ENCODE peak calls at places on chromosomes 5 and 9, in four cellular contexts. P is PC-3; D is activated T-cell treated with anti-CD3 and anti-CD28 coated beads, Interleukin-2, amount 50 U/mL, for 4 hours; Y is aorta. S is an unnamed sample.

GRCh38 chr5:159050408-159051091 is 49.2 kb downstream of the EBF1 start:
- ATAC-seq in Y (peak; percentile 62), P (peak; percentile 27), D (no peak), S (peak; percentile 85)

GRCh38 chr5:80034962-80035821 is at the start of gene THBS4:
- ATAC-seq in Y (peak; percentile 26), P (no peak), D (peak; percentile 46), S (peak; percentile 44)

GRCh38 chr5:136080113-136080482 is 51.3 kb downstream of the TGFBI start:
- ATAC-seq in D (no peak), Y (peak; percentile 40), P (no peak), S (no peak)

GRCh38 chr9:99173570-99174504 is 47.9 kb downstream of the ALG2 start:
- ATAC-seq in P (peak; percentile 31), D (peak; percentile 58), Y (no peak), S (peak; percentile 52)

GRCh38 chr5:149317281-149318048 is 27.8 kb upstream of the GRPEL2 start:
- ATAC-seq in Y (no peak), P (peak; percentile 72), D (peak; percentile 66), S (no peak)

GRCh38 chr9:96436063-96436455 is 13.9 kb upstream of the HABP4 start:
- ATAC-seq in D (peak; percentile 53), Y (no peak), P (no peak), S (no peak)

GRCh38 chr5:79509244-79509880 is 4.6 kb downstream of the HOMER1 start:
- ATAC-seq in Y (no peak), P (no peak), D (no peak), S (no peak)

GRCh38 chr5:61964199-61964598 is 341.8 kb upstream of the KIF2A start:
- ATAC-seq in D (no peak), Y (peak; percentile 65), P (no peak), S (no peak)